ENCODE peak calls at places on chromosomes 2 and 18, in six cellular contexts. V, Q, G, S, B and H are unnamed samples.

GRCh38 chr2:47237375-47238357 is 82.6 kb upstream of the STPG4 start:
- DNase-seq in V (peak; percentile 47), Q (no peak), G (no peak), S (peak; percentile 17), B (peak; percentile 63), H (peak; percentile 89)

GRCh38 chr2:159026170-159026569 is 57.7 kb downstream of the TANC1 start:
- DNase-seq in V (no peak), Q (no peak), G (no peak), S (no peak), B (no peak), H (no peak)

GRCh38 chr2:219485201-219485580 is 13.5 kb upstream of the GMPPA start:
- DNase-seq in V (no peak), Q (no peak), G (no peak), S (no peak), B (no peak), H (no peak)

GRCh38 chr18:48139427-48140347 is 209.2 kb upstream of the SMAD2 start:
- DNase-seq in V (no peak), Q (peak; percentile 93), G (peak; percentile 92), S (no peak), B (peak; percentile 68), H (peak; percentile 94)

GRCh38 chr18:70405051-70405450 is 116.2 kb downstream of the SOCS6 start:
- DNase-seq in V (no peak), Q (no peak), G (no peak), S (no peak), B (no peak), H (no peak)

GRCh38 chr2:16038586-16038985 is 98.2 kb downstream of the MYCN start:
- DNase-seq in V (no peak), Q (no peak), G (no peak), S (no peak), B (no peak), H (no peak)

GRCh38 chr2:236577481-236578410 is 8.1 kb downstream of the ACKR3 start:
- DNase-seq in V (peak; percentile 50), Q (no peak), G (no peak), S (no peak), B (no peak), H (no peak)

GRCh38 chr2:215693269-215693998 is 257.6 kb upstream of the FN1 start:
- DNase-seq in V (no peak), Q (no peak), G (no peak), S (no peak), B (no peak), H (no peak)

GRCh38 chr2:29628882-29629281 is 292.5 kb downstream of the ALK start:
- DNase-seq in V (no peak), Q (no peak), G (peak; percentile 76), S (no peak), B (no peak), H (no peak)

GRCh38 chr18:40037386-40037785 is 1917.6 kb upstream of the PIK3C3 start:
- DNase-seq in V (no peak), Q (no peak), G (no peak), S (no peak), B (no peak), H (no peak)

GRCh38 chr2:155223781-155224406 is 525.4 kb downstream of the KCNJ3 start:
- DNase-seq in V (no peak), Q (no peak), G (no peak), S (no peak), B (no peak), H (no peak)

GRCh38 chr2:151946856-151947523 is 118.8 kb upstream of the ARL5A start:
- DNase-seq in V (peak; percentile 55), Q (peak; percentile 12), G (no peak), S (peak; percentile 60), B (no peak), H (no peak)

GRCh38 chr2:70685771-70686171 is 82.2 kb downstream of the ADD2 start:
- DNase-seq in V (no peak), Q (no peak), G (peak; percentile 11), S (no peak), B (no peak), H (no peak)

GRCh38 chr2:145680276-145680675 is 1160.4 kb upstream of the ZEB2 start:
- DNase-seq in V (no peak), Q (no peak), G (no peak), S (no peak), B (no peak), H (no peak)

GRCh38 chr2:68151037-68151436 is 6.7 kb upstream of the PNO1 start:
- DNase-seq in V (no peak), Q (no peak), G (no peak), S (no peak), B (no peak), H (no peak)

GRCh38 chr2:157818227-157818626 is 57.9 kb downstream of the ACVR1 start:
- DNase-seq in V (no peak), Q (no peak), G (no peak), S (no peak), B (no peak), H (no peak)

GRCh38 chr2:138291805-138292204 is 209.8 kb upstream of the SPOPL start:
- DNase-seq in V (no peak), Q (no peak), G (no peak), S (no peak), B (no peak), H (no peak)

GRCh38 chr2:37629529-37629928 is 41.9 kb downstream of the CDC42EP3 start:
- DNase-seq in V (no peak), Q (no peak), G (no peak), S (no peak), B (no peak), H (no peak)

GRCh38 chr2:232787806-232788205 is 11.4 kb upstream of the KCNJ13 start:
- DNase-seq in V (no peak), Q (no peak), G (no peak), S (no peak), B (no peak), H (no peak)
- H3K4me3 ChIP-seq in V (no peak overlapping the region), Q (no peak overlapping the region), G (no peak overlapping the region), S (no peak overlapping the region), B (no peak overlapping the region), H (no peak overlapping the region)

GRCh38 chr2:85873679-85874078 is 15.1 kb downstream of the ST3GAL5 start:
- DNase-seq in V (no peak), Q (no peak), G (no peak), S (no peak), B (no peak), H (no peak)

GRCh38 chr2:85871494-85872164 is 17.2 kb downstream of the ST3GAL5 start:
- DNase-seq in V (no peak), Q (no peak), G (no peak), S (no peak), B (no peak), H (no peak)

GRCh38 chr2:85868837-85869236 is 20.0 kb downstream of the ST3GAL5 start:
- DNase-seq in V (no peak), Q (no peak), G (no peak), S (no peak), B (no peak), H (no peak)

GRCh38 chr2:85875613-85876012 is 13.2 kb downstream of the ST3GAL5 start:
- DNase-seq in V (no peak), Q (no peak), G (no peak), S (no peak), B (no peak), H (no peak)

DNA sequence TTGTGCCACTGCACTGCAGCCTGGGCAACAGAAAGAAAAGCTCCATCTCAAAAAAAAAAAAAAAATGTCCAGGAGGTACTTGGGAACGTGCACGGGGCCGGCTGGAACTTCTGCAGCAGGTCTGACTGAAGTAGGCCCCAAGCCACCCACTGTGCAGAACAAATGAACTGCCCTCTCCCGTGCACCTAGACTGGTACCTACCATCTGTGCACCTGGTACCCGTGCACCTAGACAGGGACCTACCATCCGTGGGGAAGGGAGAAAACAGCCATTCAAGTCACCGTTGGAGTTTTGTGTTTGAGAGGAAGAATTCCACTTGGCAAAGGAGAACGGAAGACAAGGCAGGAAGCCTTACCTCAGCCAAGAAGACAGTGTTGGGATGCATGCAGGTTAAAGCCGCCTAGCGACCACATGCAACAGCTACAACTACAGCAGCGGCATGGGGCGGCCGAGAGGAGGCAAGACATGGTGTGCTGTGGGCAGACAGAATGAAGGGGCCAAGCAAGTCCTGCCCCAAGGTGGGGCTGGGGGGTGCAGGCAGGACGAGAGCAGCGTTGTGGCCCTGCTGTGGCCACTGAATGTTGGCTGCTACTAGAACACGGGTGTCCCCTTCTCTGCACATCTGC is 16.1 kb downstream of the ST3GAL5 start:
- DNase-seq in V (no peak), Q (no peak), G (no peak), S (no peak), B (no peak), H (no peak)
- TF ChIP-seq CTCF in V (no peak), Q (no peak), G (no peak), S (no peak), B (peak; percentile 37), H (no peak)

DNA sequence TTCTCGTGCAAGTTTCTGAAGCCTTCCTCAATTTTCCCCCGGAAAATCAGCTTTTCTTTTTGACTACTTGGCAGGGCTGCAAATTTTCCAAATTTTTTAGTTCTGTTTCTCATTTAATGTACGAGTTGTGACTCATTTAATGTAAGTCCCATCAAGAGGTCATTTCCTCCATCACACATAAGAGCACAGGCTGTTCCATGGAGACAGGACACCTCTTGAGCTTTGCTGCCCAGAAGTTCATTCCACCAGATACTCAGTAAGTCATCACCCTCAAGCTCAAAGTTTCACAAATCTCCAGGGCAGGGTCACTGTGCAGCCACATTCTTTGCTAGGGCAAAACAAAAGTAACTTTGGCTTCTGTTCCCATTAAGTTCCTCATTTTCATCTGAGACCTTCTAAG is 101.5 kb upstream of the TEKT4 start:
- DNase-seq in V (no peak), Q (no peak), G (no peak), S (no peak), B (no peak), H (no peak)
- H3K9me3 ChIP-seq in V (no peaks in the 10 kb centered on the region), Q (no peaks in the 10 kb centered on the region), G (no peaks in the 10 kb centered on the region), S (no peaks in the 10 kb centered on the region), B (no peaks in the 10 kb centered on the region), H (no peaks in the 10 kb centered on the region)

DNA sequence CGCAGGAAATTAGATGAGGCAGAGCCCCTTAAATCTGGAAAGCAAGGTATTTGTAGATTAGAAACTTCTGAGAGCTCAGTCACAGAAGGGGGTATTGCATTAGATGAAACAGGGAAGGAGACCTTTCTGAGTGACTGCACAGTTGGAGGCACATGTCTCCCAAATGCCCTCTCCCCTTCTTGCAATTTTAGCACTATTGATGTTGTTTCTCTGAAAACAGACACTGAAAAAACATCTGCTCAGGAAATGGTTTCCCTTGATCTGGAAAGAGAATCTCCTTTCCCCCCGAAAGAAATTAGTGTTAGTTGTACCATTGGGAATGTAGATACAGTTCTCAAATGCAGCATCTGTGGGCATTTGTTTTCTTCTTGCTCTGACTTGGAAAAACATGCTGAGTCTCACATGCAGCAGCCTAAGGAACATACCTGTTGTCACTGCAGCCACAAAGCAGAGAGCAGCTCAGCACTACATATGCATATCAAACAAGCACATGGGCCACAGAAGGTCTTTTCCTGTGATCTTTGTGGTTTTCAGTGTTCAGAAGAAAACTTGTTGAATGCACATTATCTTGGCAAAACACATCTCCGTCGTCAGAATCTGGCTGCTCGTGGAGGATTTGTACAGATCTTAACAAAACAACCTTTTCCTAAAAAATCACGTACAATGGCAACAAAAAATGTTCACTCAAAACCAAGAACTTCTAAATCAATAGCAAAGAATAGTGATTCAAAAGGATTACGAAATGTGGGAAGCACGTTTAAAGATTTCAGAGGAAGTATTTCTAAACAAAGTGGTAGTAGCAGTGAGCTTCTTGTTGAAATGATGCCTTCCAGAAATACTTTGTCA is 33.8 kb downstream of the ZNF407 start:
- DNase-seq in V (no peak), Q (no peak), G (no peak), S (no peak), B (no peak), H (no peak)
- H3K4me3 ChIP-seq in V (no peak overlapping the region), Q (no peak overlapping the region), G (no peak overlapping the region), S (no peak overlapping the region), B (no peak overlapping the region), H (no peak overlapping the region)

GRCh38 chr2:79235135-79235534 is 75.6 kb upstream of the REG3A start:
- DNase-seq in V (no peak), Q (no peak), G (no peak), S (no peak), B (no peak), H (no peak)
- TF ChIP-seq CTCF in V (no peak), Q (no peak), G (no peak), S (no peak), B (no peak), H (no peak)